ENCODE peak calls at places on chromosomes 16 and 17, in ten cellular contexts. One of them, this sample, is unnamed.

GRCh38 chr17:35046740-35047283 is 16.7 kb downstream of the RFFL start:
- DNase-seq in A549: no peak
- DNase-seq in NCI-H1092 treated with DMSO at 0.1 percent for 48 hours: no peak
- DNase-seq in CD8-positive, alpha-beta T cell: peak
- DNase-seq in Kasumi-1: no peak
- DNase-seq in T1000: no peak
- DNase-seq in pancreas: no peak
- DNase-seq in C1 segment of cervical spinal cord: no peak
- DNase-seq in H9: no peak
- DNase-seq in NAMALWA: peak
- DNase-seq in this sample: no peak

GRCh38 chr16:66315210-66315825 is 51.2 kb upstream of the CDH5 start:
- DNase-seq in A549: peak
- DNase-seq in NCI-H1092 treated with DMSO at 0.1 percent for 48 hours: peak
- DNase-seq in CD8-positive, alpha-beta T cell: peak
- DNase-seq in Kasumi-1: peak
- DNase-seq in T1000: peak
- DNase-seq in pancreas: peak
- DNase-seq in C1 segment of cervical spinal cord: peak
- DNase-seq in H9: peak
- DNase-seq in NAMALWA: peak
- DNase-seq in this sample: peak

GRCh38 chr16:86095906-86096485 is 197.0 kb downstream of the IRF8 start:
- DNase-seq in A549: no peak
- DNase-seq in NCI-H1092 treated with DMSO at 0.1 percent for 48 hours: no peak
- DNase-seq in CD8-positive, alpha-beta T cell: no peak
- DNase-seq in Kasumi-1: no peak
- DNase-seq in T1000: no peak
- DNase-seq in pancreas: no peak
- DNase-seq in C1 segment of cervical spinal cord: no peak
- DNase-seq in H9: no peak
- DNase-seq in NAMALWA: no peak
- DNase-seq in this sample: no peak

GRCh38 chr16:16059895-16060590 is 110.6 kb downstream of the ABCC1 start:
- DNase-seq in A549: no peak
- DNase-seq in NCI-H1092 treated with DMSO at 0.1 percent for 48 hours: no peak
- DNase-seq in CD8-positive, alpha-beta T cell: no peak
- DNase-seq in Kasumi-1: no peak
- DNase-seq in T1000: no peak
- DNase-seq in pancreas: peak
- DNase-seq in C1 segment of cervical spinal cord: peak
- DNase-seq in H9: no peak
- DNase-seq in NAMALWA: no peak
- DNase-seq in this sample: peak

GRCh38 chr17:15446036-15446435 is 21.4 kb downstream of the CDRT4 start:
- DNase-seq in A549: no peak
- DNase-seq in NCI-H1092 treated with DMSO at 0.1 percent for 48 hours: no peak
- DNase-seq in CD8-positive, alpha-beta T cell: no peak
- DNase-seq in Kasumi-1: no peak
- DNase-seq in T1000: no peak
- DNase-seq in pancreas: no peak
- DNase-seq in C1 segment of cervical spinal cord: no peak
- DNase-seq in H9: peak
- DNase-seq in NAMALWA: no peak
- DNase-seq in this sample: no peak

GRCh38 chr17:41687828-41688640 is 651 bp upstream of the EIF1 start:
- DNase-seq in A549: no peak
- DNase-seq in NCI-H1092 treated with DMSO at 0.1 percent for 48 hours: peak
- DNase-seq in CD8-positive, alpha-beta T cell: peak
- DNase-seq in Kasumi-1: peak
- DNase-seq in T1000: no peak
- DNase-seq in pancreas: peak
- DNase-seq in C1 segment of cervical spinal cord: peak
- DNase-seq in H9: no peak
- DNase-seq in NAMALWA: peak
- DNase-seq in this sample: peak

GRCh38 chr16:78271981-78272380 is 172.5 kb downstream of the WWOX start:
- DNase-seq in A549: no peak
- DNase-seq in NCI-H1092 treated with DMSO at 0.1 percent for 48 hours: no peak
- DNase-seq in CD8-positive, alpha-beta T cell: no peak
- DNase-seq in Kasumi-1: no peak
- DNase-seq in T1000: no peak
- DNase-seq in pancreas: no peak
- DNase-seq in C1 segment of cervical spinal cord: no peak
- DNase-seq in H9: no peak
- DNase-seq in NAMALWA: no peak
- DNase-seq in this sample: no peak

GRCh38 chr17:40559954-40560591 is 5.2 kb downstream of the CCR7 start:
- DNase-seq in A549: peak
- DNase-seq in NCI-H1092 treated with DMSO at 0.1 percent for 48 hours: peak
- DNase-seq in CD8-positive, alpha-beta T cell: peak
- DNase-seq in Kasumi-1: peak
- DNase-seq in T1000: peak
- DNase-seq in pancreas: peak
- DNase-seq in C1 segment of cervical spinal cord: peak
- DNase-seq in H9: peak
- DNase-seq in NAMALWA: peak
- DNase-seq in this sample: peak

GRCh38 chr17:79778504-79779087 is 648 bp downstream of the CBX2 start:
- DNase-seq in A549: no peak
- DNase-seq in NCI-H1092 treated with DMSO at 0.1 percent for 48 hours: peak
- DNase-seq in CD8-positive, alpha-beta T cell: no peak
- DNase-seq in Kasumi-1: peak
- DNase-seq in T1000: no peak
- DNase-seq in pancreas: no peak
- DNase-seq in C1 segment of cervical spinal cord: no peak
- DNase-seq in H9: peak
- DNase-seq in NAMALWA: peak
- DNase-seq in this sample: no peak

GRCh38 chr17:72947475-72947874 is 145.0 kb downstream of the SLC39A11 start:
- DNase-seq in A549: no peak
- DNase-seq in NCI-H1092 treated with DMSO at 0.1 percent for 48 hours: no peak
- DNase-seq in CD8-positive, alpha-beta T cell: no peak
- DNase-seq in Kasumi-1: no peak
- DNase-seq in T1000: no peak
- DNase-seq in pancreas: no peak
- DNase-seq in C1 segment of cervical spinal cord: no peak
- DNase-seq in H9: no peak
- DNase-seq in NAMALWA: no peak
- DNase-seq in this sample: no peak

GRCh38 chr16:24170407-24170806 is 85.7 kb upstream of the CACNG3 start:
- DNase-seq in A549: no peak
- DNase-seq in NCI-H1092 treated with DMSO at 0.1 percent for 48 hours: no peak
- DNase-seq in CD8-positive, alpha-beta T cell: no peak
- DNase-seq in Kasumi-1: no peak
- DNase-seq in T1000: no peak
- DNase-seq in pancreas: no peak
- DNase-seq in C1 segment of cervical spinal cord: no peak
- DNase-seq in H9: no peak
- DNase-seq in NAMALWA: no peak
- DNase-seq in this sample: no peak

GRCh38 chr16:87363771-87364476 is 19.7 kb downstream of the FBXO31 start:
- DNase-seq in A549: no peak
- DNase-seq in NCI-H1092 treated with DMSO at 0.1 percent for 48 hours: peak
- DNase-seq in CD8-positive, alpha-beta T cell: no peak
- DNase-seq in Kasumi-1: no peak
- DNase-seq in T1000: no peak
- DNase-seq in pancreas: no peak
- DNase-seq in C1 segment of cervical spinal cord: no peak
- DNase-seq in H9: no peak
- DNase-seq in NAMALWA: no peak
- DNase-seq in this sample: peak

GRCh38 chr17:41367426-41368075 is 2.1 kb downstream of the KRT33B start:
- DNase-seq in A549: peak
- DNase-seq in NCI-H1092 treated with DMSO at 0.1 percent for 48 hours: no peak
- DNase-seq in CD8-positive, alpha-beta T cell: no peak
- DNase-seq in Kasumi-1: no peak
- DNase-seq in T1000: peak
- DNase-seq in pancreas: no peak
- DNase-seq in C1 segment of cervical spinal cord: no peak
- DNase-seq in H9: no peak
- DNase-seq in NAMALWA: no peak
- DNase-seq in this sample: no peak

GRCh38 chr16:87922250-87922871 is 14.0 kb downstream of the CA5A start:
- DNase-seq in A549: no peak
- DNase-seq in NCI-H1092 treated with DMSO at 0.1 percent for 48 hours: peak
- DNase-seq in CD8-positive, alpha-beta T cell: no peak
- DNase-seq in Kasumi-1: no peak
- DNase-seq in T1000: no peak
- DNase-seq in pancreas: no peak
- DNase-seq in C1 segment of cervical spinal cord: no peak
- DNase-seq in H9: no peak
- DNase-seq in NAMALWA: no peak
- DNase-seq in this sample: peak

GRCh38 chr17:19978206-19978802 is 676 bp upstream of the AKAP10 start:
- DNase-seq in A549: no peak
- DNase-seq in NCI-H1092 treated with DMSO at 0.1 percent for 48 hours: no peak
- DNase-seq in CD8-positive, alpha-beta T cell: no peak
- DNase-seq in Kasumi-1: peak
- DNase-seq in T1000: no peak
- DNase-seq in pancreas: peak
- DNase-seq in C1 segment of cervical spinal cord: no peak
- DNase-seq in H9: peak
- DNase-seq in NAMALWA: no peak
- DNase-seq in this sample: no peak

GRCh38 chr16:84391151-84391873 is 23.0 kb downstream of the ATP2C2 start:
- DNase-seq in A549: no peak
- DNase-seq in NCI-H1092 treated with DMSO at 0.1 percent for 48 hours: no peak
- DNase-seq in CD8-positive, alpha-beta T cell: no peak
- DNase-seq in Kasumi-1: peak
- DNase-seq in T1000: no peak
- DNase-seq in pancreas: no peak
- DNase-seq in C1 segment of cervical spinal cord: peak
- DNase-seq in H9: no peak
- DNase-seq in NAMALWA: no peak
- DNase-seq in this sample: no peak

GRCh38 chr17:43351686-43352085 is 47.1 kb upstream of the ARL4D start:
- DNase-seq in A549: no peak
- DNase-seq in NCI-H1092 treated with DMSO at 0.1 percent for 48 hours: no peak
- DNase-seq in CD8-positive, alpha-beta T cell: no peak
- DNase-seq in Kasumi-1: no peak
- DNase-seq in T1000: no peak
- DNase-seq in pancreas: no peak
- DNase-seq in C1 segment of cervical spinal cord: no peak
- DNase-seq in H9: no peak
- DNase-seq in NAMALWA: no peak
- DNase-seq in this sample: no peak

GRCh38 chr17:7856081-7856791 is 1.1 kb downstream of the NAA38 start:
- DNase-seq in A549: no peak
- DNase-seq in NCI-H1092 treated with DMSO at 0.1 percent for 48 hours: no peak
- DNase-seq in CD8-positive, alpha-beta T cell: no peak
- DNase-seq in Kasumi-1: peak
- DNase-seq in T1000: peak
- DNase-seq in pancreas: peak
- DNase-seq in C1 segment of cervical spinal cord: no peak
- DNase-seq in H9: peak
- DNase-seq in NAMALWA: peak
- DNase-seq in this sample: no peak

GRCh38 chr16:35734728-35735402 is 2275.5 kb downstream of the TP53TG3F start:
- DNase-seq in A549: no peak
- DNase-seq in NCI-H1092 treated with DMSO at 0.1 percent for 48 hours: no peak
- DNase-seq in CD8-positive, alpha-beta T cell: no peak
- DNase-seq in Kasumi-1: no peak
- DNase-seq in T1000: no peak
- DNase-seq in pancreas: no peak
- DNase-seq in C1 segment of cervical spinal cord: no peak
- DNase-seq in H9: no peak
- DNase-seq in NAMALWA: no peak
- DNase-seq in this sample: no peak

GRCh38 chr17:40028595-40028994 is 13.4 kb downstream of the CSF3 start:
- DNase-seq in A549: no peak
- DNase-seq in NCI-H1092 treated with DMSO at 0.1 percent for 48 hours: no peak
- DNase-seq in CD8-positive, alpha-beta T cell: no peak
- DNase-seq in Kasumi-1: no peak
- DNase-seq in T1000: no peak
- DNase-seq in pancreas: no peak
- DNase-seq in C1 segment of cervical spinal cord: no peak
- DNase-seq in H9: no peak
- DNase-seq in NAMALWA: no peak
- DNase-seq in this sample: no peak

GRCh38 chr17:78131172-78132085 is 858 bp downstream of the TMC8 start:
- DNase-seq in A549: no peak
- DNase-seq in NCI-H1092 treated with DMSO at 0.1 percent for 48 hours: no peak
- DNase-seq in CD8-positive, alpha-beta T cell: no peak
- DNase-seq in Kasumi-1: peak
- DNase-seq in T1000: no peak
- DNase-seq in pancreas: no peak
- DNase-seq in C1 segment of cervical spinal cord: no peak
- DNase-seq in H9: no peak
- DNase-seq in NAMALWA: peak
- DNase-seq in this sample: no peak

GRCh38 chr16:67884684-67885083 is at the start of gene NRN1L:
- DNase-seq in A549: no peak
- DNase-seq in NCI-H1092 treated with DMSO at 0.1 percent for 48 hours: no peak
- DNase-seq in CD8-positive, alpha-beta T cell: no peak
- DNase-seq in Kasumi-1: no peak
- DNase-seq in T1000: peak
- DNase-seq in pancreas: peak
- DNase-seq in C1 segment of cervical spinal cord: peak
- DNase-seq in H9: peak
- DNase-seq in NAMALWA: no peak
- DNase-seq in this sample: peak

GRCh38 chr17:27597783-27598320 is 33.1 kb upstream of the LGALS9 start:
- DNase-seq in A549: no peak
- DNase-seq in NCI-H1092 treated with DMSO at 0.1 percent for 48 hours: no peak
- DNase-seq in CD8-positive, alpha-beta T cell: no peak
- DNase-seq in Kasumi-1: no peak
- DNase-seq in T1000: no peak
- DNase-seq in pancreas: no peak
- DNase-seq in C1 segment of cervical spinal cord: no peak
- DNase-seq in H9: no peak
- DNase-seq in NAMALWA: no peak
- DNase-seq in this sample: no peak

GRCh38 chr17:47818002-47818695 is 3.4 kb downstream of the OSBPL7 start:
- DNase-seq in A549: no peak
- DNase-seq in NCI-H1092 treated with DMSO at 0.1 percent for 48 hours: no peak
- DNase-seq in CD8-positive, alpha-beta T cell: no peak
- DNase-seq in Kasumi-1: no peak
- DNase-seq in T1000: no peak
- DNase-seq in pancreas: peak
- DNase-seq in C1 segment of cervical spinal cord: no peak
- DNase-seq in H9: no peak
- DNase-seq in NAMALWA: no peak
- DNase-seq in this sample: no peak

GRCh38 chr17:39123627-39124026 is 27.8 kb downstream of the PLXDC1 start:
- DNase-seq in A549: no peak
- DNase-seq in NCI-H1092 treated with DMSO at 0.1 percent for 48 hours: no peak
- DNase-seq in CD8-positive, alpha-beta T cell: no peak
- DNase-seq in Kasumi-1: no peak
- DNase-seq in T1000: no peak
- DNase-seq in pancreas: no peak
- DNase-seq in C1 segment of cervical spinal cord: peak
- DNase-seq in H9: no peak
- DNase-seq in NAMALWA: no peak
- DNase-seq in this sample: no peak

GRCh38 chr17:28228109-28228840 is 90.7 kb upstream of the TMEM97 start:
- DNase-seq in A549: peak
- DNase-seq in NCI-H1092 treated with DMSO at 0.1 percent for 48 hours: no peak
- DNase-seq in CD8-positive, alpha-beta T cell: no peak
- DNase-seq in Kasumi-1: peak
- DNase-seq in T1000: no peak
- DNase-seq in pancreas: no peak
- DNase-seq in C1 segment of cervical spinal cord: no peak
- DNase-seq in H9: peak
- DNase-seq in NAMALWA: no peak
- DNase-seq in this sample: no peak

This sample was measured in stomach.